ENCODE peak calls at places on chromosomes 16 and 17, in six cellular contexts. One of them, this sample, is unnamed.
A peak's percentile ranks its signal among the peaks of the same experiment; 100 is the strongest.

GRCh38 chr16:87180069-87180468 is 137.1 kb downstream of the C16orf95 start:
- DNase-seq in mesenchymal stem cell: no peak
- DNase-seq in IMR-90: no peak
- DNase-seq in neuronal stem cell: no peak
- DNase-seq in H1: no peak
- DNase-seq in trophoblast cell: no peak
- DNase-seq in this sample: no peak

GRCh38 chr16:27461483-27462171 is 59.7 kb downstream of the IL21R start:
- DNase-seq in mesenchymal stem cell: no peak
- DNase-seq in IMR-90: peak; percentile 54
- DNase-seq in neuronal stem cell: no peak
- DNase-seq in H1: no peak
- DNase-seq in trophoblast cell: no peak
- DNase-seq in this sample: no peak

GRCh38 chr16:24825696-24826095 is 20.1 kb upstream of the SLC5A11 start:
- DNase-seq in mesenchymal stem cell: no peak
- DNase-seq in IMR-90: no peak
- DNase-seq in neuronal stem cell: no peak
- DNase-seq in H1: no peak
- DNase-seq in trophoblast cell: no peak
- DNase-seq in this sample: no peak

GRCh38 chr16:57834936-57835335 is 32.6 kb upstream of the KIFC3 start:
- DNase-seq in mesenchymal stem cell: no peak
- DNase-seq in IMR-90: peak; percentile 34
- DNase-seq in neuronal stem cell: no peak
- DNase-seq in H1: no peak
- DNase-seq in trophoblast cell: peak; percentile 29
- DNase-seq in this sample: no peak

GRCh38 chr17:15261063-15261817 is 3.9 kb downstream of the PMP22 start:
- DNase-seq in mesenchymal stem cell: peak; percentile 80
- DNase-seq in IMR-90: peak; percentile 60
- DNase-seq in neuronal stem cell: peak; percentile 51
- DNase-seq in H1: no peak
- DNase-seq in trophoblast cell: no peak
- DNase-seq in this sample: peak; percentile 75

GRCh38 chr17:76820523-76820922 is 47.7 kb upstream of the MGAT5B start:
- DNase-seq in mesenchymal stem cell: no peak
- DNase-seq in IMR-90: no peak
- DNase-seq in neuronal stem cell: no peak
- DNase-seq in H1: no peak
- DNase-seq in trophoblast cell: no peak
- DNase-seq in this sample: no peak

GRCh38 chr17:49382556-49382955 is 20.5 kb upstream of the ZNF652 start:
- DNase-seq in mesenchymal stem cell: no peak
- DNase-seq in IMR-90: no peak
- DNase-seq in neuronal stem cell: no peak
- DNase-seq in H1: no peak
- DNase-seq in trophoblast cell: no peak
- DNase-seq in this sample: no peak

GRCh38 chr16:87956169-87956770 is 5.0 kb downstream of the BANP start:
- DNase-seq in mesenchymal stem cell: peak; percentile 77
- DNase-seq in IMR-90: peak; percentile 83
- DNase-seq in neuronal stem cell: peak; percentile 39
- DNase-seq in H1: no peak
- DNase-seq in trophoblast cell: no peak
- DNase-seq in this sample: no peak

GRCh38 chr17:7019406-7019805 is 3.4 kb upstream of the BCL6B start:
- DNase-seq in mesenchymal stem cell: no peak
- DNase-seq in IMR-90: no peak
- DNase-seq in neuronal stem cell: no peak
- DNase-seq in H1: no peak
- DNase-seq in trophoblast cell: no peak
- DNase-seq in this sample: no peak

GRCh38 chr17:58165981-58166380 is 801 bp upstream of the OR4D2 start:
- DNase-seq in mesenchymal stem cell: no peak
- DNase-seq in IMR-90: no peak
- DNase-seq in neuronal stem cell: no peak
- DNase-seq in H1: no peak
- DNase-seq in trophoblast cell: no peak
- DNase-seq in this sample: no peak

GRCh38 chr16:12609937-12610699 is 193.6 kb downstream of the CPPED1 start:
- DNase-seq in mesenchymal stem cell: no peak
- DNase-seq in IMR-90: no peak
- DNase-seq in neuronal stem cell: no peak
- DNase-seq in H1: no peak
- DNase-seq in trophoblast cell: peak; percentile 89
- DNase-seq in this sample: peak; percentile 10

GRCh38 chr17:57946798-57947358 is 8.3 kb downstream of the CUEDC1 start:
- DNase-seq in mesenchymal stem cell: peak; percentile 94
- DNase-seq in IMR-90: peak; percentile 78
- DNase-seq in neuronal stem cell: no peak
- DNase-seq in H1: no peak
- DNase-seq in trophoblast cell: peak; percentile 29
- DNase-seq in this sample: no peak

GRCh38 chr16:56588781-56589140 is 567 bp upstream of the MT3 start:
- DNase-seq in mesenchymal stem cell: no peak
- DNase-seq in IMR-90: no peak
- DNase-seq in neuronal stem cell: no peak
- DNase-seq in H1: no peak
- DNase-seq in trophoblast cell: no peak
- DNase-seq in this sample: no peak

GRCh38 chr17:39170558-39170957 is 4.6 kb upstream of the ARL5C start:
- DNase-seq in mesenchymal stem cell: no peak
- DNase-seq in IMR-90: no peak
- DNase-seq in neuronal stem cell: no peak
- DNase-seq in H1: no peak
- DNase-seq in trophoblast cell: no peak
- DNase-seq in this sample: no peak

GRCh38 chr16:85321856-85322271 is 209.6 kb upstream of the CIBAR2 start:
- DNase-seq in mesenchymal stem cell: peak; percentile 78
- DNase-seq in IMR-90: peak; percentile 89
- DNase-seq in neuronal stem cell: no peak
- DNase-seq in H1: no peak
- DNase-seq in trophoblast cell: no peak
- DNase-seq in this sample: no peak

GRCh38 chr17:28227278-28228108 is 91.5 kb upstream of the TMEM97 start:
- DNase-seq in mesenchymal stem cell: peak; percentile 59
- DNase-seq in IMR-90: no peak
- DNase-seq in neuronal stem cell: peak; percentile 92
- DNase-seq in H1: peak; percentile 98
- DNase-seq in trophoblast cell: peak; percentile 89
- DNase-seq in this sample: peak; percentile 100

GRCh38 chr17:5128905-5129535 is 13.2 kb downstream of the USP6 start:
- DNase-seq in mesenchymal stem cell: no peak
- DNase-seq in IMR-90: no peak
- DNase-seq in neuronal stem cell: no peak
- DNase-seq in H1: peak; percentile 26
- DNase-seq in trophoblast cell: no peak
- DNase-seq in this sample: no peak

GRCh38 chr17:68057531-68057952 is 22.0 kb downstream of the KPNA2 start:
- DNase-seq in mesenchymal stem cell: peak; percentile 49
- DNase-seq in IMR-90: peak; percentile 56
- DNase-seq in neuronal stem cell: no peak
- DNase-seq in H1: no peak
- DNase-seq in trophoblast cell: peak; percentile 45
- DNase-seq in this sample: no peak

GRCh38 chr16:19704321-19705130 is 13.5 kb downstream of the KNOP1 start:
- DNase-seq in mesenchymal stem cell: peak; percentile 94
- DNase-seq in IMR-90: peak; percentile 77
- DNase-seq in neuronal stem cell: no peak
- DNase-seq in H1: no peak
- DNase-seq in trophoblast cell: peak; percentile 25
- DNase-seq in this sample: no peak

GRCh38 chr17:55451203-55451641 is 29.6 kb upstream of the MMD start:
- DNase-seq in mesenchymal stem cell: peak; percentile 92
- DNase-seq in IMR-90: peak; percentile 69
- DNase-seq in neuronal stem cell: no peak
- DNase-seq in H1: no peak
- DNase-seq in trophoblast cell: no peak
- DNase-seq in this sample: no peak

GRCh38 chr16:66928702-66929388 is 3.5 kb upstream of the RRAD start:
- DNase-seq in mesenchymal stem cell: peak; percentile 55
- DNase-seq in IMR-90: peak; percentile 35
- DNase-seq in neuronal stem cell: no peak
- DNase-seq in H1: peak; percentile 75
- DNase-seq in trophoblast cell: no peak
- DNase-seq in this sample: peak; percentile 70

GRCh38 chr17:32496348-32497078 is 9.7 kb downstream of the CDK5R1 start:
- DNase-seq in mesenchymal stem cell: peak; percentile 76
- DNase-seq in IMR-90: peak; percentile 68
- DNase-seq in neuronal stem cell: no peak
- DNase-seq in H1: no peak
- DNase-seq in trophoblast cell: peak; percentile 49
- DNase-seq in this sample: no peak

GRCh38 chr16:68206224-68206623 is 29.7 kb downstream of the ESRP2 start:
- DNase-seq in mesenchymal stem cell: no peak
- DNase-seq in IMR-90: no peak
- DNase-seq in neuronal stem cell: no peak
- DNase-seq in H1: no peak
- DNase-seq in trophoblast cell: no peak
- DNase-seq in this sample: no peak

GRCh38 chr16:84371553-84371865 is 3.2 kb downstream of the ATP2C2 start:
- DNase-seq in mesenchymal stem cell: no peak
- DNase-seq in IMR-90: no peak
- DNase-seq in neuronal stem cell: no peak
- DNase-seq in H1: no peak
- DNase-seq in trophoblast cell: no peak
- DNase-seq in this sample: no peak

GRCh38 chr17:78342438-78343098 is 17.3 kb downstream of the SOCS3 start:
- DNase-seq in mesenchymal stem cell: peak; percentile 85
- DNase-seq in IMR-90: peak; percentile 88
- DNase-seq in neuronal stem cell: no peak
- DNase-seq in H1: no peak
- DNase-seq in trophoblast cell: peak; percentile 94
- DNase-seq in this sample: peak; percentile 59

GRCh38 chr17:72465191-72466024 is 344.6 kb downstream of the SOX9 start:
- DNase-seq in mesenchymal stem cell: peak; percentile 90
- DNase-seq in IMR-90: peak; percentile 97
- DNase-seq in neuronal stem cell: no peak
- DNase-seq in H1: no peak
- DNase-seq in trophoblast cell: peak; percentile 98
- DNase-seq in this sample: peak; percentile 44

GRCh38 chr16:88299751-88300462 is 82.9 kb upstream of the ZNF469 start:
- DNase-seq in mesenchymal stem cell: no peak
- DNase-seq in IMR-90: no peak
- DNase-seq in neuronal stem cell: no peak
- DNase-seq in H1: no peak
- DNase-seq in trophoblast cell: no peak
- DNase-seq in this sample: no peak

GRCh38 chr17:44587339-44587738 is 30.1 kb downstream of the FZD2 start:
- DNase-seq in mesenchymal stem cell: peak; percentile 97
- DNase-seq in IMR-90: peak; percentile 91
- DNase-seq in neuronal stem cell: no peak
- DNase-seq in H1: no peak
- DNase-seq in trophoblast cell: peak; percentile 89
- DNase-seq in this sample: peak; percentile 78
- H3K18ac ChIP-seq in mesenchymal stem cell: peak overlapping the region; percentile 94
- H3K18ac ChIP-seq in IMR-90: peak overlapping the region; percentile 29
- H3K18ac ChIP-seq in neuronal stem cell: no peak overlapping the region
- H3K18ac ChIP-seq in H1: no peak overlapping the region
- H3K18ac ChIP-seq in trophoblast cell: peak overlapping the region; percentile 44
- H3K18ac ChIP-seq in this sample: no peak overlapping the region

DNA sequence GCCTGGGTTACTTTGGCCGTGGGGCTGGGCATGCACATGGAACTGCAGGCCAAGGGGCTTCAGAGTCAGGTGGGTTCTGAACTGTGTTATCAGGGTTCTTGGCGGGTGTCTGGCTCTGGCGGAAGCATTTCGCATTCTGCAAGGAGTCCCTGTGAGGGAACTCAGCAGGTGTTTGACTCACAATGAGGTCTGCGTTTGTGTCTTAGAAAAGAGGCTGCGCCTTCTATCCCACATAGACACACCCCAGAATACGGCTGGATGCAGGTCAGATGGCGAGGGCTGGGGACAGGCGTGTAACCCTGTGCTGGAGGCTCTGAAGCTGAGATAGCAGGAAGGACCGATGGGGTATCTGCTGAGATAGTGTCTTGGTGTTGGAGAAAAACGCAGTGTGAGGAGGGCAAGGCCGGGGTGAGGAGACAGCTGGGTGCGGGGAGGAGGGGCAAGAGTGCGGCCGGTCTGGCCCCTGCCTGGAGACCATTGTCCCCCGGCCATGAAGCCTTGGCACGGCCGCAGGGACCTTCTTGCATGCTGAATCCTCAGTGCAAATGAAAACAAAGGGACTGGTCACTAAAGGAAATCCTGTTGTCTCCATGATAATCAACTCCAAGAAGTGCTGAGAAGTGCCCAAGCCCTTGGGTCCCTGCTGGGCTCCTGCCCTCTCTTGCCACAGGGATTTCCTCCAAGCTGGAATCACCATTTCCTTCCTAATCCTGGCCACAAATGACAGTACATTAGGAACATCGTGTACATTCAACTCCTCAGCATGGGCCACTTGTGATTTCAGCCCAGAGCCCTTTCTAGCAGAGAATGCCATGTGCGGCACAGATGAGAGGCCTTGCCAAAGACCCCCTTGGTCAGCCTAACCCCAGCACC is 22.8 kb upstream of the MTSS2 start:
- DNase-seq in mesenchymal stem cell: no peak
- DNase-seq in IMR-90: no peak
- DNase-seq in neuronal stem cell: no peak
- DNase-seq in H1: no peak
- DNase-seq in trophoblast cell: no peak
- DNase-seq in this sample: no peak
- H3K4me1 ChIP-seq in mesenchymal stem cell: peaks cover 40% of the 10 kb centered on the region
- H3K4me1 ChIP-seq in IMR-90: peaks cover 42% of the 10 kb centered on the region
- H3K4me1 ChIP-seq in neuronal stem cell: peaks cover 19% of the 10 kb centered on the region
- H3K4me1 ChIP-seq in H1: peaks cover 9% of the 10 kb centered on the region
- H3K4me1 ChIP-seq in trophoblast cell: peaks cover 45% of the 10 kb centered on the region
- H3K4me1 ChIP-seq in this sample: peaks cover 7% of the 10 kb centered on the region

GRCh38 chr16:31179153-31179746 is 689 bp upstream of the FUS start:
- DNase-seq in mesenchymal stem cell: no peak
- DNase-seq in IMR-90: no peak
- DNase-seq in neuronal stem cell: no peak
- DNase-seq in H1: no peak
- DNase-seq in trophoblast cell: no peak
- DNase-seq in this sample: no peak
- H3K18ac ChIP-seq in mesenchymal stem cell: peak overlapping the region; percentile 99
- H3K18ac ChIP-seq in IMR-90: peak overlapping the region; percentile 74
- H3K18ac ChIP-seq in neuronal stem cell: peak overlapping the region; percentile 99
- H3K18ac ChIP-seq in H1: peak overlapping the region; percentile 89
- H3K18ac ChIP-seq in trophoblast cell: peak overlapping the region; percentile 74
- H3K18ac ChIP-seq in this sample: peak overlapping the region; percentile 76

GRCh38 chr16:1550696-1551095 is 17.2 kb downstream of the TMEM204 start:
- DNase-seq in mesenchymal stem cell: no peak
- DNase-seq in IMR-90: no peak
- DNase-seq in neuronal stem cell: no peak
- DNase-seq in H1: no peak
- DNase-seq in trophoblast cell: no peak
- DNase-seq in this sample: no peak
- H3K4me1 ChIP-seq in mesenchymal stem cell: peaks cover 15% of the 10 kb centered on the region
- H3K4me1 ChIP-seq in IMR-90: no peaks in the 10 kb centered on the region
- H3K4me1 ChIP-seq in neuronal stem cell: no peaks in the 10 kb centered on the region
- H3K4me1 ChIP-seq in H1: no peaks in the 10 kb centered on the region
- H3K4me1 ChIP-seq in trophoblast cell: peaks cover 4% of the 10 kb centered on the region
- H3K4me1 ChIP-seq in this sample: no peaks in the 10 kb centered on the region